ENCODE peak calls at places on chromosomes 2 and 18, in nine cellular contexts. T is T1000; H is A549; G is T-helper 17 cell; L is progenitor cell of endocrine pancreas; C is psoas muscle; X is kidney glomerular epithelial cell; R is stimulated activated CD4-positive, alpha-beta T cell treated with anti-CD3 and anti-CD28 coated beads, Interleukin-2, amount 100 ng/mL, for 4 hours; N is foreskin keratinocyte. Y is an unnamed sample.

GRCh38 chr2:85423525-85423924 is 5.0 kb downstream of the SH2D6 start:
- DNase-seq in T (no peak), H (no peak), G (no peak), L (no peak), C (no peak), X (no peak), R (no peak), N (no peak), Y (no peak)

GRCh38 chr2:71455741-71456569 is 2.6 kb downstream of the DYSF start:
- DNase-seq in T (no peak), H (no peak), G (no peak), L (no peak), C (no peak), X (peak), R (no peak), N (no peak), Y (no peak)

GRCh38 chr2:55796121-55796520 is 102.5 kb upstream of the PNPT1 start:
- DNase-seq in T (no peak), H (no peak), G (no peak), L (no peak), C (no peak), X (no peak), R (no peak), N (no peak), Y (no peak)

GRCh38 chr2:100257939-100258338 is 64.4 kb downstream of the LONRF2 start:
- DNase-seq in T (no peak), H (no peak), G (no peak), L (no peak), C (no peak), X (peak), R (no peak), N (peak), Y (no peak)

GRCh38 chr18:22314406-22314805 is 103.3 kb downstream of the CTAGE1 start:
- DNase-seq in T (peak), H (no peak), G (no peak), L (no peak), C (peak), X (peak), R (no peak), N (peak), Y (no peak)

GRCh38 chr2:219109468-219109867 is 48.7 kb upstream of the IHH start:
- DNase-seq in T (no peak), H (no peak), G (no peak), L (no peak), C (no peak), X (no peak), R (peak), N (no peak), Y (peak)

GRCh38 chr2:104969564-104969963 is 68.3 kb upstream of the MRPS9 start:
- DNase-seq in T (no peak), H (no peak), G (no peak), L (no peak), C (no peak), X (no peak), R (no peak), N (peak), Y (no peak)

GRCh38 chr2:207258191-207258991 is 92.6 kb upstream of the KLF7 start:
- DNase-seq in T (peak), H (peak), G (no peak), L (no peak), C (peak), X (peak), R (no peak), N (peak), Y (no peak)

GRCh38 chr2:15673919-15674636 is 82.4 kb downstream of the DDX1 start:
- DNase-seq in T (no peak), H (no peak), G (no peak), L (no peak), C (no peak), X (peak), R (no peak), N (peak), Y (no peak)

GRCh38 chr2:216880509-216881184 is 20.8 kb upstream of the TNP1 start:
- DNase-seq in T (no peak), H (no peak), G (no peak), L (no peak), C (peak), X (no peak), R (no peak), N (no peak), Y (peak)

GRCh38 chr2:188245230-188245629 is 46.4 kb upstream of the GULP1 start:
- DNase-seq in T (no peak), H (no peak), G (no peak), L (no peak), C (no peak), X (no peak), R (no peak), N (peak), Y (no peak)

Y was measured in stimulated activated naive CD8-positive, alpha-beta T cell treated with anti-CD3 and anti-CD28 coated beads, Interleukin-15, amount 100 ng/mL, for 72 hours.